ENCODE peak calls at places on chromosomes 1 and 21, in ten cellular contexts. One of them, this sample, is unnamed.

GRCh38 chr1:42943166-42943565 is 15.5 kb downstream of the SLC2A1 start:
- DNase-seq in left ventricle myocardium inferior: peak
- DNase-seq in PC-3: peak
- DNase-seq in HFF-Myc: no peak
- DNase-seq in brain microvascular endothelial cell: peak
- DNase-seq in upper lobe of right lung: peak
- DNase-seq in cardiac fibroblast: peak
- DNase-seq in endodermal cell: no peak
- DNase-seq in Caco-2: no peak
- DNase-seq in tibial artery: no peak
- DNase-seq in this sample: peak

GRCh38 chr21:29342394-29342957 is 43.8 kb downstream of the BACH1 start:
- DNase-seq in left ventricle myocardium inferior: peak
- DNase-seq in PC-3: peak
- DNase-seq in HFF-Myc: peak
- DNase-seq in brain microvascular endothelial cell: peak
- DNase-seq in upper lobe of right lung: no peak
- DNase-seq in cardiac fibroblast: peak
- DNase-seq in endodermal cell: no peak
- DNase-seq in Caco-2: no peak
- DNase-seq in tibial artery: peak
- DNase-seq in this sample: peak

GRCh38 chr21:46135782-46136181 is 19.6 kb downstream of the FTCD start:
- DNase-seq in left ventricle myocardium inferior: no peak
- DNase-seq in PC-3: no peak
- DNase-seq in HFF-Myc: no peak
- DNase-seq in brain microvascular endothelial cell: no peak
- DNase-seq in upper lobe of right lung: no peak
- DNase-seq in cardiac fibroblast: no peak
- DNase-seq in endodermal cell: no peak
- DNase-seq in Caco-2: no peak
- DNase-seq in tibial artery: no peak
- DNase-seq in this sample: no peak

GRCh38 chr1:3697810-3698209 is 45.5 kb downstream of the TP73 start:
- DNase-seq in left ventricle myocardium inferior: no peak
- DNase-seq in PC-3: no peak
- DNase-seq in HFF-Myc: no peak
- DNase-seq in brain microvascular endothelial cell: no peak
- DNase-seq in upper lobe of right lung: no peak
- DNase-seq in cardiac fibroblast: no peak
- DNase-seq in endodermal cell: no peak
- DNase-seq in Caco-2: no peak
- DNase-seq in tibial artery: no peak
- DNase-seq in this sample: no peak

GRCh38 chr21:39637197-39637970 is 24.6 kb downstream of the B3GALT5 start:
- DNase-seq in left ventricle myocardium inferior: no peak
- DNase-seq in PC-3: no peak
- DNase-seq in HFF-Myc: no peak
- DNase-seq in brain microvascular endothelial cell: no peak
- DNase-seq in upper lobe of right lung: no peak
- DNase-seq in cardiac fibroblast: no peak
- DNase-seq in endodermal cell: peak
- DNase-seq in Caco-2: no peak
- DNase-seq in tibial artery: no peak
- DNase-seq in this sample: no peak

GRCh38 chr21:16330340-16331319 is 600.8 kb downstream of the USP25 start:
- DNase-seq in left ventricle myocardium inferior: no peak
- DNase-seq in PC-3: peak
- DNase-seq in HFF-Myc: peak
- DNase-seq in brain microvascular endothelial cell: peak
- DNase-seq in upper lobe of right lung: no peak
- DNase-seq in cardiac fibroblast: peak
- DNase-seq in endodermal cell: no peak
- DNase-seq in Caco-2: peak
- DNase-seq in tibial artery: peak
- DNase-seq in this sample: peak

GRCh38 chr1:220432408-220432807 is 95.5 kb upstream of the MARK1 start:
- DNase-seq in left ventricle myocardium inferior: no peak
- DNase-seq in PC-3: peak
- DNase-seq in HFF-Myc: no peak
- DNase-seq in brain microvascular endothelial cell: no peak
- DNase-seq in upper lobe of right lung: no peak
- DNase-seq in cardiac fibroblast: no peak
- DNase-seq in endodermal cell: no peak
- DNase-seq in Caco-2: no peak
- DNase-seq in tibial artery: no peak
- DNase-seq in this sample: peak

GRCh38 chr1:24898152-24898908 is 31.7 kb downstream of the RUNX3 start:
- DNase-seq in left ventricle myocardium inferior: no peak
- DNase-seq in PC-3: peak
- DNase-seq in HFF-Myc: no peak
- DNase-seq in brain microvascular endothelial cell: peak
- DNase-seq in upper lobe of right lung: peak
- DNase-seq in cardiac fibroblast: peak
- DNase-seq in endodermal cell: peak
- DNase-seq in Caco-2: peak
- DNase-seq in tibial artery: peak
- DNase-seq in this sample: no peak

GRCh38 chr1:155166373-155167165 is 6.5 kb downstream of the KRTCAP2 start:
- DNase-seq in left ventricle myocardium inferior: peak
- DNase-seq in PC-3: no peak
- DNase-seq in HFF-Myc: no peak
- DNase-seq in brain microvascular endothelial cell: no peak
- DNase-seq in upper lobe of right lung: peak
- DNase-seq in cardiac fibroblast: peak
- DNase-seq in endodermal cell: peak
- DNase-seq in Caco-2: no peak
- DNase-seq in tibial artery: no peak
- DNase-seq in this sample: peak

GRCh38 chr1:61050541-61051454 is 31.6 kb upstream of the NFIA start:
- DNase-seq in left ventricle myocardium inferior: peak
- DNase-seq in PC-3: peak
- DNase-seq in HFF-Myc: no peak
- DNase-seq in brain microvascular endothelial cell: no peak
- DNase-seq in upper lobe of right lung: peak
- DNase-seq in cardiac fibroblast: peak
- DNase-seq in endodermal cell: peak
- DNase-seq in Caco-2: peak
- DNase-seq in tibial artery: peak
- DNase-seq in this sample: peak

GRCh38 chr1:33177996-33178540 is 3.8 kb downstream of the TRIM62 start:
- DNase-seq in left ventricle myocardium inferior: no peak
- DNase-seq in PC-3: no peak
- DNase-seq in HFF-Myc: no peak
- DNase-seq in brain microvascular endothelial cell: no peak
- DNase-seq in upper lobe of right lung: no peak
- DNase-seq in cardiac fibroblast: no peak
- DNase-seq in endodermal cell: peak
- DNase-seq in Caco-2: no peak
- DNase-seq in tibial artery: no peak
- DNase-seq in this sample: no peak

GRCh38 chr1:180674603-180675530 is 43.0 kb downstream of the XPR1 start:
- DNase-seq in left ventricle myocardium inferior: no peak
- DNase-seq in PC-3: no peak
- DNase-seq in HFF-Myc: no peak
- DNase-seq in brain microvascular endothelial cell: peak
- DNase-seq in upper lobe of right lung: no peak
- DNase-seq in cardiac fibroblast: peak
- DNase-seq in endodermal cell: no peak
- DNase-seq in Caco-2: no peak
- DNase-seq in tibial artery: no peak
- DNase-seq in this sample: no peak
- TF ChIP-seq CTCF in left ventricle myocardium inferior: no peak
- TF ChIP-seq CTCF in PC-3: no peak
- TF ChIP-seq CTCF in HFF-Myc: no peak
- TF ChIP-seq CTCF in brain microvascular endothelial cell: no peak
- TF ChIP-seq CTCF in upper lobe of right lung: no peak
- TF ChIP-seq CTCF in cardiac fibroblast: no peak
- TF ChIP-seq CTCF in endodermal cell: no peak
- TF ChIP-seq CTCF in Caco-2: no peak
- TF ChIP-seq CTCF in tibial artery: no peak
- TF ChIP-seq CTCF in this sample: no peak

DNA sequence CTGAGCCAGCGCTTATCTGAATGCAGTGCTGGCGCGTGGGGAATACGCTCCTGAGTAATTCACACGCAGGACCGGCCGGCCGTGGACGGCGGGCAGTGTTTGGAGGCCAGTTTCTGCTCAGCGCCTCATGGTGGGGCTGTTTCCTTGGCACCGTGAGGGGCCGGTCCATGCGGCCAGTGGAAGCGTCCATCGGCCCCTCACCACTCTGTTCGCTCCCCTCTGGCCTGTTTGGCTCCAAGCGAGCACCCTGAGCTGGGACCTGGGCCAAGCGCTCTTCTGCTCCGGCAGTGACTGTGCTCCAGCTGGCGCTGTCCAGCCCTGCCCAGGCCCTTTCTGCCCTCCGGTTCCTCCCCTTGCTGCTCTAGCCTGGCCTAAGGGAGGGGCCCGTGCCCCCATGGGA is 16.3 kb upstream of the PLCH2 start:
- DNase-seq in left ventricle myocardium inferior: peak
- DNase-seq in PC-3: peak
- DNase-seq in HFF-Myc: no peak
- DNase-seq in brain microvascular endothelial cell: no peak
- DNase-seq in upper lobe of right lung: no peak
- DNase-seq in cardiac fibroblast: peak
- DNase-seq in endodermal cell: no peak
- DNase-seq in Caco-2: no peak
- DNase-seq in tibial artery: no peak
- DNase-seq in this sample: peak
- TF ChIP-seq CTCF in left ventricle myocardium inferior: peak
- TF ChIP-seq CTCF in PC-3: peak
- TF ChIP-seq CTCF in HFF-Myc: no peak
- TF ChIP-seq CTCF in brain microvascular endothelial cell: peak
- TF ChIP-seq CTCF in upper lobe of right lung: peak
- TF ChIP-seq CTCF in cardiac fibroblast: no peak
- TF ChIP-seq CTCF in endodermal cell: peak
- TF ChIP-seq CTCF in Caco-2: no peak
- TF ChIP-seq CTCF in tibial artery: peak
- TF ChIP-seq CTCF in this sample: peak

GRCh38 chr1:32111789-32112188 is 3.9 kb downstream of the KPNA6 start:
- DNase-seq in left ventricle myocardium inferior: no peak
- DNase-seq in PC-3: no peak
- DNase-seq in HFF-Myc: no peak
- DNase-seq in brain microvascular endothelial cell: no peak
- DNase-seq in upper lobe of right lung: no peak
- DNase-seq in cardiac fibroblast: peak
- DNase-seq in endodermal cell: no peak
- DNase-seq in Caco-2: no peak
- DNase-seq in tibial artery: no peak
- DNase-seq in this sample: no peak
- TF ChIP-seq CTCF in left ventricle myocardium inferior: peak
- TF ChIP-seq CTCF in PC-3: no peak
- TF ChIP-seq CTCF in HFF-Myc: no peak
- TF ChIP-seq CTCF in brain microvascular endothelial cell: no peak
- TF ChIP-seq CTCF in upper lobe of right lung: no peak
- TF ChIP-seq CTCF in cardiac fibroblast: no peak
- TF ChIP-seq CTCF in endodermal cell: peak
- TF ChIP-seq CTCF in Caco-2: no peak
- TF ChIP-seq CTCF in tibial artery: no peak
- TF ChIP-seq CTCF in this sample: no peak

GRCh38 chr1:111570781-111571181 is 48.8 kb upstream of the RAP1A start:
- DNase-seq in left ventricle myocardium inferior: no peak
- DNase-seq in PC-3: peak
- DNase-seq in HFF-Myc: no peak
- DNase-seq in brain microvascular endothelial cell: no peak
- DNase-seq in upper lobe of right lung: no peak
- DNase-seq in cardiac fibroblast: no peak
- DNase-seq in endodermal cell: peak
- DNase-seq in Caco-2: peak
- DNase-seq in tibial artery: no peak
- DNase-seq in this sample: no peak
- TF ChIP-seq CTCF in left ventricle myocardium inferior: peak
- TF ChIP-seq CTCF in PC-3: peak
- TF ChIP-seq CTCF in HFF-Myc: peak
- TF ChIP-seq CTCF in brain microvascular endothelial cell: peak
- TF ChIP-seq CTCF in upper lobe of right lung: peak
- TF ChIP-seq CTCF in cardiac fibroblast: peak
- TF ChIP-seq CTCF in endodermal cell: peak
- TF ChIP-seq CTCF in Caco-2: no peak
- TF ChIP-seq CTCF in tibial artery: peak
- TF ChIP-seq CTCF in this sample: peak

DNA sequence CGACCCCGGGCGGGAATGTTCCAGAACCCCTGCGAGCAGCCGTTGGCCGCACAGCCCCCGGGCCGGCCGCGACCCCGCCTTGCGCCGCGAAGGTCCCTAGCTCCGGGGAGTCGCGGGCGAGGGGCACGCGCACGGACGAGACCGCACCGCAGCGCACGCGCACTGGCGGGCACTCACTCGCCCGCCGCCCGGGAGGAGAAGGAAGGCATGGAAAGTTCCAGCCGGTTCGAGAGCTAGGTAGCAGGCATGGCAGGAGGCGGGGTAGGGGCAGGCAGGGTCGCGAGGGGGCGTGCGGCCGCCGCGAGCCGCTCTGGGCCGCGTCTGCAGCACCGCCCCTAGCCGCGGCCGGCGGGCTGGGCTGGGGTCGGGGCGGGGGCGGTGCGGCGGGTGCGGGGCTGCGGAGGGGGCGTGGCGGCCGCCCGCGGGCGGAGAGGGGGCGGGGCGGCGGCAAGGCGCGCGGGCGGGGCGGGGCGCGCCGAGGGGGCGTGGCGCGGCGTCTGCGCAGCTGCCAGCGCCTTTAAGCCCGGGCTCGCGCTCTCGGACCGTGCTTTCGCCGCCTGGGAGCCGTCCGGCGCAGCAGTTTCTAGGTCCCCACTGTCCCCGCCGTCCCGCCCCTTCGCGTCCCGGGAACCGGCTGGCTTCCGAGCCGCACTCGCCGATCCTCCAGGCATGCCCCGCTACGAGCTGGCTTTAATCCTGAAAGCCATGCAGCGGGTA is at the start of the genes MRPS6 and SLC5A3:
- DNase-seq in left ventricle myocardium inferior: peak
- DNase-seq in PC-3: peak
- DNase-seq in HFF-Myc: peak
- DNase-seq in brain microvascular endothelial cell: peak
- DNase-seq in upper lobe of right lung: peak
- DNase-seq in cardiac fibroblast: peak
- DNase-seq in endodermal cell: peak
- DNase-seq in Caco-2: peak
- DNase-seq in tibial artery: peak
- DNase-seq in this sample: peak
- TF ChIP-seq CTCF in left ventricle myocardium inferior: peak
- TF ChIP-seq CTCF in PC-3: no peak
- TF ChIP-seq CTCF in HFF-Myc: no peak
- TF ChIP-seq CTCF in brain microvascular endothelial cell: no peak
- TF ChIP-seq CTCF in upper lobe of right lung: no peak
- TF ChIP-seq CTCF in cardiac fibroblast: no peak
- TF ChIP-seq CTCF in endodermal cell: peak
- TF ChIP-seq CTCF in Caco-2: no peak
- TF ChIP-seq CTCF in tibial artery: no peak
- TF ChIP-seq CTCF in this sample: no peak

This sample was measured in gastrocnemius medialis.